ENCODE peak calls at places on chromosome 7, in four cellular contexts. P is left lung, Z is A673, U is fibroblast of lung. D is an unnamed sample. For H3K4me1, the result is how much of the 10 kb centered on the place peaks cover.

GRCh38 chr7:117274951-117275350 is 47.9 kb downstream of the WNT2 start:
- DNase-seq in U (no peak), Z (no peak), P (no peak), D (no peak)

GRCh38 chr7:107559864-107560263 is 3.9 kb downstream of the COG5 start:
- DNase-seq in P (no peak), Z (peak), U (peak), D (no peak)

GRCh38 chr7:7490003-7490402 is 45.7 kb downstream of the COL28A1 start:
- DNase-seq in U (no peak), P (no peak), Z (no peak), D (no peak)

GRCh38 chr7:12403287-12404181 is at the start of gene VWDE:
- DNase-seq in P (peak), U (peak), Z (peak), D (peak)

GRCh38 chr7:39733881-39734571 is 110.7 kb downstream of the RALA start:
- DNase-seq in U (peak), P (no peak), Z (peak), D (no peak)

GRCh38 chr7:5693529-5693928 is 87.9 kb downstream of the RNF216 start:
- DNase-seq in P (no peak), Z (no peak), U (peak), D (no peak)

GRCh38 chr7:27170936-27171635 is 3.0 kb downstream of the HOXA10 start:
- DNase-seq in U (no peak), Z (no peak), P (peak), D (peak)

GRCh38 chr7:68321076-68321639 is 1277.1 kb upstream of the AUTS2 start:
- DNase-seq in U (no peak), Z (peak), P (no peak), D (peak)

GRCh38 chr7:128084896-128085608 is 53.8 kb upstream of the LRRC4 start:
- DNase-seq in U (peak), Z (no peak), P (no peak), D (no peak)

GRCh38 chr7:27166475-27167169 is 1.3 kb upstream of the HOXA9 start:
- DNase-seq in P (peak), U (no peak), Z (no peak), D (no peak)

DNA sequence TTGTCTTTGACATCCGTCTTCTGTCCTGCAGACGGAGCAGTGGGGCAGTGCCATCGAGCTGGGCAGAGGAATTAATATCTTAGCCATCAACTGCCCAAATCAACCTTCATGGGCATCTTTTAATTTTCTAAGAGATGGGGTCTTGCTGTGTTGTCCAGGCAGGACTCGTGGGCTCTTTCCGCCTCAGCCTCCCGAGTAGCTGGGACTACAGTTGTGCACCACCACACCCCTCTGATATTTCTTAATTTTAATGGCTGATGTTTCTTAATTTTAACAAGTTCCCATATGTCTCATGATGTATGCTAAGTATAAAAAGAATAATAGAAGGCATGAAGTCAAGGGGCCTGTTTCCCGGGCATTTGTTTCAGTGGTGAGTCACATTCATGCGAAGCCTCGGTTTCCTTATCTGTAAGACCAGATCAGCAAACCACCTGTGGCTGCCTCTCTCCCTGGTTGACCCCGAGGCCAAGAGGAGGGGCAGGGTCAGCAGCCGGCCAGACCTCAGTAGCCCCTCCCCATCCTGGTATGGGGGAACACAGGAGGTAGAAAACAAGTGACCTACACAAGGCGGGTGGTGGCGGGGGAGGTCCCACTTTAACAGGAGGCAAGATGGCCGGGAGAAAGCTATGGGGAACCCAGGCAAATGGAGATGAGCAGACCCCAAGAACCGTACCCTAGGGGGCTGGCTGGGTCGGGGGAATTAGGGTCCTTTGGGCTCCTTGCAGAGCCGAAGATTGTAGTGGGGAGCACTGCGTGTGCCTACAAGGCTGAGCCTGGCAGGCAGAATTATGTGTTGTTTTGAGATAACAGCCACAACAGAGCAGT is 85.5 kb downstream of the CUX1 start:
- DNase-seq in P (no peak), U (no peak), Z (no peak), D (no peak)
- H3K4me1 ChIP-seq in P (under half), U (under half), Z (under half), D (under half)

DNA sequence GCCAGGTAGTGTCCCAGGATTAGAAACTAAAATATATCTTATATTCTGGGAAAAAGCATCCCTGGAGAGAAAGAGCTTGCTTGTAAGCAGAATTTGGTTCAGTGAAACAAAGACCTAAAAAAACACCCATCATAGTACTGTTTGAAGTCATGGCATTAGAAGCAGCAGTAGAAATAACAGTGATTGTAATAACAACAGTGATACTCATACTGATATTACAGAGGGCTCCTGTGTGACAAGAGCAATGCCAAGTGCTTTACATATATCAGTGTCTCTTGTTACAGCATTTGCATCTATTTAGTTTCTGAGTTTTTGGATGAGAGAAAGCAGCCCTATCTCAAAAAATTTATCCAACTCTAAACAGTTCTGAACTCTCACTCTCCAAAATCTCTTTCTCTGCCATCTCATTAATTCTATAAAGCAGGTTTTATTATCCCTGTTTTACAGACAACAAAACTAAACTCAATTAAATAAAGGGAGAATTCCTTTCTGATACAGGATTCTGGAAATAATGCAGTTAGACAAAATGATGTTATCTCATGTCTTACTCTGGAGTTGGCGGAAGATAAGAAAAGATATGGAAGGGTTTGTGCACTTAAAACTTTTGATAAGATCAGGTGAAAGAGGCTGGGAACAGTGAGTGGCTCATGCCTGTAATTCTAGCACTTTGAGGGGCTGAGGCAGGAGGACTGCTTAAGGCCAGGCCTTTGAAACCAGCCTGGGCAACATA is 146.5 kb upstream of the AOAH start:
- DNase-seq in P (no peak), U (no peak), Z (no peak), D (no peak)
- H3K4me1 ChIP-seq in P (under half), U (under half), Z (under half), D (under half)

GRCh38 chr7:74671573-74671972 is 14.1 kb downstream of the GTF2I start:
- DNase-seq in Z (no peak), P (no peak), U (no peak), D (no peak)
- H3K4me1 ChIP-seq in Z (under half), P (under half), U (under half), D (under half)

DNA sequence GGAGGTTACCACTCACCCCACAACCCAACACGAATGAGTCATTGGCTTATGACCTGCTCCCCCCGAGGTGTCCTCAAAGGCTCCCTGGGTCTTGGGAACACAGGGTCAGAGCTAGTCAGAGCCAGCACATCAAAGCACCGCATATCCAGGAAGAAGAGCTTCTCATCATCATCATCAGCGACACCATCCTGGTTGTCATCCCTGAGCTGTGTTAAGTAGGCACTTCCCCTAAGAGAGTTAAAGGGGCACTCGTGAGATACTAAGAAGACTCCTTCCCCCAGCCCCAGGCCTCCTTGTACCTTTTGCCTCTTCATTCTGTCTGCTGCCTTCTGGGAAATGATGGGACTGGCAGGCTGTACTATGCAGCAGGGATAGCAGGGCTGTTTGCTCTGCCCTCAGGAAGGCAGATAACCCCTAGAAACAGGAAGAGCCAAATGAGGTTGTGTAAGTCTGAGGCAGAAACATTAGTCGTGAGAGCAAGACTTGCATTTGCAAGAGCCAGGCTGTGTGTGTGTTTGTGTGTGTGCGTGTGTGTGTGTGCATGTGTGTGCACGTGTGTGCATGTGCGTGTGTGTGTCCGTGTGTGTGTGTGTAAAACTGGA is 11.1 kb upstream of the CPA1 start:
- DNase-seq in U (peak), Z (no peak), P (no peak), D (no peak)
- H3K4me1 ChIP-seq in U (half or more), Z (under half), P (under half), D (half or more)

GRCh38 chr7:55108401-55108800 is 89.6 kb downstream of the EGFR start:
- DNase-seq in U (no peak), Z (no peak), P (no peak), D (no peak)
- H3K4me1 ChIP-seq in U (under half), Z (under half), P (under half), D (half or more)